ENCODE peak calls at places on chromosomes 13 and 19, in four cellular contexts. V is upper lobe of left lung, Y is omental fat pad, A is OCI-LY7. U is an unnamed sample.
A peak's percentile ranks its signal among the peaks of the same experiment; 100 is the strongest.

GRCh38 chr19:6576869-6577281 is 14.1 kb downstream of the CD70 start:
- DNase-seq in V (no peak), Y (no peak), A (no peak), U (no peak)

GRCh38 chr19:5691205-5691929 is 1.3 kb downstream of the RPL36 start:
- DNase-seq in V (peak; percentile 87), Y (no peak), A (peak; percentile 54), U (no peak)

GRCh38 chr13:49225358-49226042 is 5.4 kb downstream of the MLNR start:
- DNase-seq in V (no peak), Y (no peak), A (no peak), U (no peak)

GRCh38 chr13:73064991-73065390 is 6.2 kb downstream of the KLF5 start:
- DNase-seq in V (no peak), Y (no peak), A (no peak), U (no peak)

GRCh38 chr19:28468701-28469459 is 744.1 kb downstream of the UQCRFS1 start:
- DNase-seq in V (peak; percentile 48), Y (no peak), A (peak; percentile 33), U (no peak)

GRCh38 chr13:102693781-102694180 is 1.1 kb downstream of the METTL21C start:
- DNase-seq in V (no peak), Y (no peak), A (no peak), U (no peak)

GRCh38 chr19:13841339-13842293 is 35.3 kb upstream of the NANOS3 start:
- DNase-seq in V (peak; percentile 91), Y (no peak), A (no peak), U (no peak)

GRCh38 chr13:38147050-38147449 is 202.6 kb upstream of the UFM1 start:
- DNase-seq in V (no peak), Y (no peak), A (no peak), U (no peak)

GRCh38 chr19:18204394-18205179 is 745 bp upstream of the RAB3A start:
- DNase-seq in V (no peak), Y (peak; percentile 59), A (no peak), U (no peak)

GRCh38 chr19:37519890-37520289 is 13.2 kb downstream of the ZNF793 start:
- DNase-seq in V (no peak), Y (no peak), A (no peak), U (no peak)

GRCh38 chr13:49444517-49445395 is 682 bp downstream of the SETDB2 start:
- DNase-seq in V (no peak), Y (no peak), A (peak; percentile 86), U (no peak)

GRCh38 chr19:41421973-41422372 is 5.2 kb downstream of the B3GNT8 start:
- DNase-seq in V (peak; percentile 76), Y (no peak), A (no peak), U (no peak)

GRCh38 chr19:11382898-11383705 is 1.0 kb downstream of the EPOR start:
- DNase-seq in V (peak; percentile 92), Y (no peak), A (peak; percentile 46), U (no peak)
- TF ChIP-seq CTCF in V (peak; percentile 81), Y (no peak), A (peak; percentile 69), U (peak; percentile 78)

GRCh38 chr19:4557186-4557970 is 2.1 kb downstream of the SEMA6B start:
- DNase-seq in V (peak; percentile 67), Y (no peak), A (peak; percentile 16), U (peak; percentile 66)
- TF ChIP-seq CTCF in V (no peak), Y (no peak), A (peak; percentile 44), U (no peak)

DNA sequence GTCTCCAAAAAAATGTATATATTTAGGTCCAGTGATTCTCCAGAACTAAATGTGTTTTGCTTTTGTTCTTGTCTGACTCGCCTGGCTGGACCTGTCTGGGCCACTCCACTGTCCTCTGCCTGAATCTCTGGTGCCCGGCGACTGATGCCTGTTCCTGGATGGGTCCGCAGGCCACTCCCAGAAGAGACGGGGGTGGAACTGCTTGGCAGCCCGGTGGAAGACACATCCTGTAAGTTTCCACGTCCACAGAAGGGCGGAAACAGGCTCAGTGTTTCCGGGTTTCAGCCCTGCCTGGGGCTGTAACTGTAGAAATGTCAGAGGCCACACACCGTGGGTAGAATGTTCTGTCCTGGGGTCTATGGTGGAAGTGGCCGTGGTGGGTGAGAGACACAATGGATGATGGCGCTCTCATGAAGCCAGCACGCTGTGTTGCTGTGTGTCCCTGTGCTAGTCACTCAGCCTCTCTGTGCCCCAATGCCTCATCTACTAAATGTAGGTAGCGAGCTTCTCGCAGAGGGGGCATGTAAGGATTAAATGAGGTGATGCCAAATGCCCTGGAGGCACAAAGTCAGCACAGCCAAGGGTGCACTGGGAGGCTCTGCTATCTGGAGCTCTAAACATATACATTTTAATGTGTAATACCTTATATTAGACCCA is 22.0 kb downstream of the ATCAY start:
- DNase-seq in V (no peak), Y (no peak), A (no peak), U (no peak)
- TF ChIP-seq CTCF in V (no peak), Y (no peak), A (no peak), U (no peak)

GRCh38 chr19:57888107-57888493 is 737 bp downstream of the ZNF814 start:
- DNase-seq in V (no peak), Y (no peak), A (peak; percentile 5), U (no peak)

GRCh38 chr19:57886046-57886445 is 2.8 kb downstream of the ZNF814 start:
- DNase-seq in V (no peak), Y (no peak), A (no peak), U (no peak)

GRCh38 chr19:57888494-57889231 is at the start of gene ZNF814:
- DNase-seq in V (peak; percentile 73), Y (peak; percentile 67), A (peak; percentile 92), U (peak; percentile 90)

GRCh38 chr19:57887195-57887941 is 1.5 kb downstream of the ZNF814 start:
- DNase-seq in V (no peak), Y (no peak), A (no peak), U (no peak)
- TF ChIP-seq CTCF in V (no peak), Y (no peak), A (peak; percentile 56), U (no peak)

DNA sequence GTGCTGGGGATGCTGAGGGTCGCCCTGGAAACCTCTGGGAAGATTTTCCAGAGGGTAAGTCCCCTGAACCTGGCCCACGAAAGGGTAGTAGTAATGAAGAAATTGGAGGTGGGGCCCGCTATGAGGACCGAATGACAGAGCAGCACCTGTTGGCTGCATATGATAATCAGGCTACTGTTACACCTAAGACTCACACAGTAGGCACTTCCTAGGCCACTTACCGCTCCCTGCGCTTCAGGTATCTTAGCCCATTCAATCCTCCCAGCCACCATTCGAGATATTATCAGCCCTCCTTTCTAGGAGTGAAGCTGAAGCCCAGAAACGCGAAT is 4.3 kb upstream of the LRFN3 start:
- DNase-seq in V (no peak), Y (no peak), A (no peak), U (no peak)
- TF ChIP-seq CTCF in V (no peak), Y (no peak), A (peak; percentile 41), U (peak; percentile 6)

GRCh38 chr13:24340608-24340955 is 31.2 kb downstream of the C1QTNF9 start:
- DNase-seq in V (peak; percentile 73), Y (no peak), A (no peak), U (no peak)
- TF ChIP-seq CTCF in V (no peak), Y (no peak), A (no peak), U (no peak)

GRCh38 chr19:58338825-58339558 is 12.2 kb downstream of the ZSCAN22 start:
- DNase-seq in V (peak; percentile 50), Y (no peak), A (no peak), U (no peak)
- TF ChIP-seq CTCF in V (no peak), Y (no peak), A (peak; percentile 50), U (peak; percentile 53)

GRCh38 chr13:45078003-45078402 is 42.3 kb upstream of the GTF2F2 start:
- DNase-seq in V (no peak), Y (no peak), A (no peak), U (no peak)
- TF ChIP-seq CTCF in V (no peak), Y (no peak), A (no peak), U (no peak)

GRCh38 chr19:8831832-8832131 is 322 bp downstream of the ZNF558 start:
- DNase-seq in V (no peak), Y (no peak), A (no peak), U (no peak)

GRCh38 chr19:8831373-8831772 is 731 bp downstream of the ZNF558 start:
- DNase-seq in V (no peak), Y (no peak), A (no peak), U (no peak)

GRCh38 chr19:8835446-8835845 is 3.3 kb downstream of the MBD3L1 start:
- DNase-seq in V (no peak), Y (no peak), A (no peak), U (no peak)

GRCh38 chr19:8835877-8836276 is 3.7 kb downstream of the MBD3L1 start:
- DNase-seq in V (no peak), Y (no peak), A (no peak), U (no peak)

DNA sequence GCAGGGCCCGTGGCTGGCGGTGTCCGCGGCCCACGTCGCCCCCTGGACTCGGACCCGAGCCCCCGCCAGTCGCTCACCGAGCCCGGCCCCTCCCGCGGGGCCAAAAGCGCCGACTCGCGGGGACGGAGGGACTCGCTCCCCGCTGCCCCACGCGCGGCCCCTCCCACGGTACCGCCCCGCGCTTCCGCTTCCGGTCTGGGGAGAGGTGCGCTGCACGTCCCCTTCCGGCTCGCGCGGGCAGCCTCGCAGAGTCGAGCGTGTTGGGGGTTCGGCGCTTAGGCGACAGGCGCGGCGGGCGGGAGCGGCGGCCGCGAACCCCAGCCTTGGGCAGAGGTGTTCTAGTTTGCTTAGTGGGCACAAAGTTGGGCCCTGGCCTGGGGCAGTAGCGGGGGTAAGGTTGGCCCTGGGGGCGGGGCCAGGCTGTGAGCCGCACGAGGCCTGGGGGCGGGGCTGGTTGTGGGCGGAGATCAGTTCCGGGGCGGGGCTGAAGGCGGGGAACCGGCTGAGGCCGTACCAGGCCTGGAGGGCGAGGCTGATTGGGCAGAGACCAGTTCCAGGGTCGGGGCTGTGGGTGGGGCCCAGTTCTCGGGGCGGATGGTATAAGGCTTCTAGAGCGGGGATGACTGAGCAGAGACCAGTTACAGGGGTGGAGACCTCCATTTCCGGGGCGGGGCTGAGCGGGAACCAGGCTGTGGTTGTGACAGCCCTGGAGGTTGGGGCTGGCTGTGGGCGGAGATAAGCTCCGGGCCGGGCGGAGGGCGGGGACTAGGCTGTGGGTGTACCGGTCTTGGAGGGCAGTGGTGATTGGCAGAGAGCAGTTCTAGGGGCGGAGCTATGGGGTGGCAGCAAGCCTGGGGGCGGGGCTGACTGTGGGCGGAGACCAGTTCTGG is at the start of the genes MBD3L1 and ZNF558:
- DNase-seq in V (peak; percentile 99), Y (peak; percentile 92), A (peak; percentile 91), U (peak; percentile 98)
- TF ChIP-seq CTCF in V (peak; percentile 61), Y (no peak), A (peak; percentile 34), U (peak; percentile 19)

DNA sequence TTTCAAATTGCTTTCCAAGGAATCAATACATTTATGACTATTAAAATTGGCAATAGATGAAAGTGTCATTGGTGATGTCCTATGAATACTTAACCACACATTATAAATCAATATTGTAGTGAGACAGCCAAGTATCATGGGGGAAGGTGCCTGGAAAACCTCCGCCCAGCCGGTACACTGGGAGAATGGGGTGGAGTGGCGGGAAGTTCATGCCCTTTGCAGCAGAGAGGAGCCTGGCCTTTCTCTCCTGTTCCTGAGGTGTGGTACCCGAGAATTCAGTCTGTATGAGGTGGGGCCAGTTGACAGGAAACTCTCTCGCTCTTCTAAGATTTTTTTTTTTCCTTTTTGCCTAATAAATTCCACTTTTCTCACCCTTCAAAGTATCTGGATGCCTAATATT is 25.4 kb upstream of the ABCC4 start:
- DNase-seq in V (no peak), Y (no peak), A (no peak), U (no peak)
- TF ChIP-seq CTCF in V (no peak), Y (no peak), A (no peak), U (no peak)